ENCODE peak calls at places on chromosomes 4 and X, in six cellular contexts. One of them, this sample, is unnamed.
A peak's percentile ranks its signal among the peaks of the same experiment; 100 is the strongest.

GRCh38 chr4:96736352-96736889 is 896.5 kb downstream of the PDHA2 start:
- DNase-seq in GM12891: no peak
- DNase-seq in H1: peak; percentile 34
- DNase-seq in K562: no peak
- DNase-seq in HepG2: no peak
- DNase-seq in GM12878: no peak
- DNase-seq in this sample: no peak

GRCh38 chr4:74471228-74471627 is 26.3 kb downstream of the AREG start:
- DNase-seq in H1: no peak
- DNase-seq in GM12891: no peak
- DNase-seq in HepG2: no peak
- DNase-seq in GM12878: no peak
- DNase-seq in K562: no peak
- DNase-seq in this sample: no peak

GRCh38 chr4:8894424-8894816 is 22.8 kb upstream of the HMX1 start:
- DNase-seq in GM12891: no peak
- DNase-seq in K562: no peak
- DNase-seq in GM12878: no peak
- DNase-seq in HepG2: no peak
- DNase-seq in H1: no peak
- DNase-seq in this sample: no peak

GRCh38 chrX:16589826-16590225 is 60.1 kb upstream of the S100G start:
- DNase-seq in HepG2: no peak
- DNase-seq in GM12878: no peak
- DNase-seq in H1: no peak
- DNase-seq in GM12891: no peak
- DNase-seq in K562: no peak
- DNase-seq in this sample: no peak

GRCh38 chr4:27239651-27240050 is 379.0 kb downstream of the STIM2 start:
- DNase-seq in GM12891: no peak
- DNase-seq in H1: no peak
- DNase-seq in K562: no peak
- DNase-seq in GM12878: no peak
- DNase-seq in HepG2: no peak
- DNase-seq in this sample: no peak

GRCh38 chr4:40056722-40057539 is at the start of gene N4BP2:
- DNase-seq in GM12891: peak; percentile 71
- DNase-seq in H1: no peak
- DNase-seq in HepG2: peak; percentile 84
- DNase-seq in K562: peak; percentile 90
- DNase-seq in GM12878: peak; percentile 5
- DNase-seq in this sample: peak; percentile 65

GRCh38 chr4:82774711-82775171 is 23.9 kb downstream of the SCD5 start:
- DNase-seq in K562: no peak
- DNase-seq in GM12878: no peak
- DNase-seq in GM12891: no peak
- DNase-seq in HepG2: no peak
- DNase-seq in H1: no peak
- DNase-seq in this sample: no peak

GRCh38 chrX:55056820-55057690 is 17.8 kb upstream of the PAGE2B start:
- DNase-seq in GM12878: no peak
- DNase-seq in GM12891: no peak
- DNase-seq in H1: no peak
- DNase-seq in K562: no peak
- DNase-seq in HepG2: no peak
- DNase-seq in this sample: no peak

GRCh38 chr4:103934178-103934789 is 214.5 kb upstream of the TACR3 start:
- DNase-seq in GM12891: peak; percentile 22
- DNase-seq in HepG2: peak; percentile 41
- DNase-seq in H1: no peak
- DNase-seq in K562: peak; percentile 26
- DNase-seq in GM12878: no peak
- DNase-seq in this sample: no peak

GRCh38 chr4:162154862-162155540 is 8.8 kb downstream of the FSTL5 start:
- DNase-seq in HepG2: no peak
- DNase-seq in GM12891: no peak
- DNase-seq in H1: no peak
- DNase-seq in GM12878: no peak
- DNase-seq in K562: no peak
- DNase-seq in this sample: no peak

GRCh38 chr4:91325495-91325894 is 978.3 kb upstream of the GRID2 start:
- DNase-seq in K562: no peak
- DNase-seq in GM12878: no peak
- DNase-seq in GM12891: no peak
- DNase-seq in H1: no peak
- DNase-seq in HepG2: no peak
- DNase-seq in this sample: no peak

GRCh38 chr4:2266181-2266580 is 4.3 kb upstream of the MXD4 start:
- DNase-seq in GM12878: no peak
- DNase-seq in H1: no peak
- DNase-seq in HepG2: no peak
- DNase-seq in K562: no peak
- DNase-seq in GM12891: no peak
- DNase-seq in this sample: no peak
- TF ChIP-seq TAF1 in GM12878: no peak
- TF ChIP-seq TAF1 in H1: no peak
- TF ChIP-seq TAF1 in HepG2: no peak
- TF ChIP-seq TAF1 in K562: no peak
- TF ChIP-seq TAF1 in GM12891: no peak
- TF ChIP-seq TAF1 in this sample: no peak

GRCh38 chrX:2320580-2321327 is 180.0 kb downstream of the DHRSX start:
- DNase-seq in GM12878: no peak
- DNase-seq in K562: no peak
- DNase-seq in H1: no peak
- DNase-seq in GM12891: no peak
- DNase-seq in HepG2: peak; percentile 97
- DNase-seq in this sample: no peak
- TF ChIP-seq POLR2A in GM12878: no peak
- TF ChIP-seq POLR2A in K562: no peak
- TF ChIP-seq POLR2A in H1: no peak
- TF ChIP-seq POLR2A in GM12891: no peak
- TF ChIP-seq POLR2A in HepG2: peak; percentile 43
- TF ChIP-seq POLR2A in this sample: no peak

DNA sequence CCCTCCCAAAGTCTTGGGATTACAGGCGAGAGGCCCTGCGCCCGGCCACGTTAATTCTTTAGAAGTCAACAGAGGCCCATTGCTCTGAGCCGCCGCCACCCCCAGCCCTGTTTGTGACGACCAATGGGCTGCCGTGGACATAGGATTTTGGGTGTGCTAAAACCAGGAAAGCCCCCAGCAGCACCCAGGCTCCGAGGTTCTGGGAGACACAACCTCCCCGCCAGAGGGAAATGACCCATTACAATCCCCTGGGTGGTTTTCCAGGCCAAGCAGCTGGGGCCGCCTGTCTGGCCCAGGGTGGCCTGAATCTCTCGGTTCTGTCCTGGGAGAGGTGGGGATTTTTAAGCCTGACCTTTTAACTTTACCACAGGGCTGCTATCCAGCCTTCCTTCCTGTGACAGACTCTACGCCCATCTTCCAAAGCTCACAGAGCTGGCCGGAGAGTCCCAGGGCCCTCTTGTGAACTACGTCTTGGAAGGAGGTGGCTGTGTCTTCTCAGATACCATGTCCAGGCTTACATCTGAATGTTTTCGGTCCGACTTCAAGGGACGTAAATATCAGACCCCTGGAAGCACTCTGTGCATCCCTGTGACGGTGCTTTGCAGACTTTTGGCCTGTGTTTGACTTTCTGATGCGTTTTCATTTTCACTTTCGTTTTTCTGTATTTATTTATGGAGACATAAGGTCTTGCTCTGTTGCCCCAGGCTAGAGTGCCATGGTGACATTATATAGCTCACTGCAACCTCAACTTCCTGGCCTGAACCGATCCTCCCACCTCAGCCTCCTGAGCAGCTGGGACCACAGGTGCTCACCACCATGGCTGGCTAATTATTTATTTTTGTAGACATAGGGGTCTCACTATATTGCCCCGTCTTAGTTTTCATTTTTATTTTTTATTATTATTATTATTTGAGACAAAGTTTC is 36.0 kb downstream of the P2RY8 start:
- DNase-seq in GM12891: peak; percentile 50
- DNase-seq in H1: no peak
- DNase-seq in HepG2: no peak
- DNase-seq in K562: no peak
- DNase-seq in GM12878: peak; percentile 90
- DNase-seq in this sample: peak; percentile 50
- TF ChIP-seq TAF1 in GM12891: no peak
- TF ChIP-seq TAF1 in H1: no peak
- TF ChIP-seq TAF1 in HepG2: no peak
- TF ChIP-seq TAF1 in K562: no peak
- TF ChIP-seq TAF1 in GM12878: no peak
- TF ChIP-seq TAF1 in this sample: no peak

DNA sequence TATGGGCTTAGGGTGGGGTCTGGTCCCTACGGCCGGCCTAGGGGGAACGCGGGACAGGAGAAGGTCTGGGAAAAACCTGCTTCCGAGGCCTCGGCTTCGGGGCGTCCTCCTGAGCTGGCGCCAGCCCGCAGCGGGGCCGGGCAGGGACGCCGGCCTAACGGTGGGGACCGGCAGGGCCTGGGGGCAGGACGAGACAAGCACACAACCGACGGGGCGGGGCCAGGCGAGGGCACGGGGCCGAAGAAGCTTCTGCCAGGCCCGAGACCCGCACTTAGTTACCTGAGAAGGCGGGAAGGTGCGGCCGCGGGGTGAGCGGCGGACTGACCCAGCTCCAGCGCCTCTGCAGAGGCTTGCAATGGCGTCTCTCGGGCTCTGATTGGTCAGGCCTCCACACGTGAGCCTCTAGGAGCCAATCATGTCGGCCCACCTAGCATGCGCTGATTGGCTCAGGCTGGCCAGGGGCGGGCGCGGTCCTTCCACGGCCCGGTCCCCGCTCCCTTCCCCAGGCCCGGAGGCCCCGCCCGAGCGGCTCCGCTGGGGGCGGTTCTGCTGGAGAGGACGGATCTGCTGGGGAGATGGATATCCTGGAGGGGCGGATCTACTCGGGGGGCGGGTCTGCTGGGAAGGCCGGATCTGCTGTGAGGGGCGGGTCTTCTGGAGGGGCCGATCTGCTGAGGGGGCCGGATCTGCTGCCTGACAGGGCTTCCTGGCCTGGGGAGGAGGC is 44.3 kb downstream of the CPLX1 start:
- DNase-seq in GM12891: peak; percentile 97
- DNase-seq in HepG2: peak; percentile 97
- DNase-seq in GM12878: peak; percentile 93
- DNase-seq in H1: peak; percentile 98
- DNase-seq in K562: peak; percentile 98
- DNase-seq in this sample: peak; percentile 97
- TF ChIP-seq POLR2A in GM12891: peak; percentile 90
- TF ChIP-seq POLR2A in HepG2: peak; percentile 95
- TF ChIP-seq POLR2A in GM12878: peak; percentile 98
- TF ChIP-seq POLR2A in H1: peak; percentile 97
- TF ChIP-seq POLR2A in K562: peak; percentile 96
- TF ChIP-seq POLR2A in this sample: peak; percentile 93

GRCh38 chr4:6205973-6206372 is 5.6 kb upstream of the JAKMIP1 start:
- DNase-seq in GM12891: no peak
- DNase-seq in H1: no peak
- DNase-seq in HepG2: no peak
- DNase-seq in K562: no peak
- DNase-seq in GM12878: no peak
- DNase-seq in this sample: no peak

GRCh38 chr4:6205584-6205965 is 5.2 kb upstream of the JAKMIP1 start:
- DNase-seq in GM12891: no peak
- DNase-seq in HepG2: no peak
- DNase-seq in GM12878: no peak
- DNase-seq in H1: no peak
- DNase-seq in K562: no peak
- DNase-seq in this sample: no peak

GRCh38 chr4:6208416-6208815 is 8.1 kb upstream of the JAKMIP1 start:
- DNase-seq in HepG2: no peak
- DNase-seq in GM12878: no peak
- DNase-seq in GM12891: no peak
- DNase-seq in K562: no peak
- DNase-seq in H1: no peak
- DNase-seq in this sample: no peak

GRCh38 chr4:6206771-6207290 is 6.5 kb upstream of the JAKMIP1 start:
- DNase-seq in K562: no peak
- DNase-seq in HepG2: no peak
- DNase-seq in H1: no peak
- DNase-seq in GM12878: no peak
- DNase-seq in GM12891: no peak
- DNase-seq in this sample: no peak

DNA sequence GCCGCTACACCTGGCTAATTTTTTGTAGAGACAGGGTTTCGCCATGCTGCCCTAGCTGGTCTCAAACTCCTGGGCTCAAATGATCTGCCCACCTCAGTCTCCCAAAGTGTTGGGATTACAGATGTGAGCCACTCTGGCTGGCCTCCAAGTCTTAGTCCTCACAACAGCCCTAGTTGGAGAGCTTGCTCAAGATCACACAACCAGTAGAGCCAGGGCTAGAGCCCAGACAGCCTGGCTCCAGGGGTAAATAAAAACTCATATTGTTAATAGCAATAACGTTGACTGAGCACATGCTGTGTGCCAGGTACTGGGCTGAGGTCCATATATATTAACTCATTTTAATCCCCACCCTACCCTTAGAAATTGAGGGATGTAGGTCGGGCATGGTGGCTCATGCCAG is 7.3 kb upstream of the JAKMIP1 start:
- DNase-seq in GM12891: no peak
- DNase-seq in HepG2: no peak
- DNase-seq in K562: no peak
- DNase-seq in GM12878: no peak
- DNase-seq in H1: no peak
- DNase-seq in this sample: no peak
- TF ChIP-seq TAF1 in GM12891: no peak
- TF ChIP-seq TAF1 in HepG2: no peak
- TF ChIP-seq TAF1 in K562: no peak
- TF ChIP-seq TAF1 in GM12878: no peak
- TF ChIP-seq TAF1 in H1: no peak
- TF ChIP-seq TAF1 in this sample: no peak

DNA sequence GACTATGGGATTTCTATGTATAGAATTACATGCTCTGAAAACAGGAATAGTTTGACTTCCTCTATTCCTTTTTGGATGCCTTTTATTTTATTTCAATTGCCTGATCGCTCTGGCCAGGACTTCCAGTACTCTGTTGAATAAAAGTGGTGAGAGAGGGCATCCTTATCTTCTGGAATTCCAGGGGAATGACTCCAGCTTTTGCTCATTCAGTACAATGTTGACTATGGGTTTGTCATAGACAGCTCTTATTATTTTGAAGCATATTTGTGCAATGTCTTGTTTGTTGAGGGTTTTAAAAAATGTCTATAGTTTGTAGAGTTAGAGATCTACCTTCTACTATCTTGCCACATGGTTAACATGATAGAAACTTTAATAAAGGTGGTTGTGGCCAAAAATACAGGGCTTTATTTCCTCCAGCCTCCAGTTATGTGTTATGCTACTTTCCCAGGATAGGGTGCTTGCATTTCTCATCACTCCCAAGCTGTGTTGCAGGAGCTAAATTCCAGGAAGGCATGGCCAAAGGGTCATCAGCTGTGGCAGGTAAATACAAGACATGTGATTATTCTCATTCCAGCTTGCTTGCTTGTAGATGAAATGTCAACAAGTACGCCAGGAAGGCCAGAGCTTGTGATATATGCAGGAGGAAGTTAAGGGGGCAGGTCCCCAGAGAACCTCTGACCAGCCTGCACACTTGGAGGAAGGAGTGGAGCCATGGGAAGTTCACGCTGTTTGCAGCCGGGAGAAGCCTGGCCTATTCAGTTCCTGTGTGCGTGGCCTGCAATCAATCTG is 142.4 kb upstream of the CPXCR1 start:
- DNase-seq in GM12891: no peak
- DNase-seq in HepG2: peak; percentile 96
- DNase-seq in H1: no peak
- DNase-seq in K562: no peak
- DNase-seq in GM12878: no peak
- DNase-seq in this sample: no peak
- TF ChIP-seq POLR2A in GM12891: no peak
- TF ChIP-seq POLR2A in HepG2: peak; percentile 73
- TF ChIP-seq POLR2A in H1: no peak
- TF ChIP-seq POLR2A in K562: no peak
- TF ChIP-seq POLR2A in GM12878: no peak
- TF ChIP-seq POLR2A in this sample: no peak

GRCh38 chr4:14987054-14987453 is 15.2 kb upstream of the CPEB2 start:
- DNase-seq in HepG2: no peak
- DNase-seq in H1: no peak
- DNase-seq in GM12891: no peak
- DNase-seq in GM12878: no peak
- DNase-seq in K562: no peak
- DNase-seq in this sample: no peak
- TF ChIP-seq TAF1 in HepG2: no peak
- TF ChIP-seq TAF1 in H1: no peak
- TF ChIP-seq TAF1 in GM12891: no peak
- TF ChIP-seq TAF1 in GM12878: no peak
- TF ChIP-seq TAF1 in K562: no peak
- TF ChIP-seq TAF1 in this sample: no peak

This sample was measured in GM12892.